ENCODE peak calls at places on chromosomes 3 and 15, in nine cellular contexts. One of them, this sample, is unnamed.

GRCh38 chr15:61811952-61812351 is 248.3 kb downstream of the VPS13C start:
- DNase-seq in hepatocyte: no peak
- DNase-seq in mammary epithelial cell: no peak
- DNase-seq in OCI-LY7: no peak
- DNase-seq in GM23338: no peak
- DNase-seq in IMR-90: no peak
- DNase-seq in GM12878: no peak
- DNase-seq in SK-N-SH: peak; percentile 35
- DNase-seq in fibroblast of lung: no peak
- DNase-seq in this sample: no peak

GRCh38 chr15:89776274-89777072 is at the start of gene MESP2:
- DNase-seq in hepatocyte: peak; percentile 92
- DNase-seq in mammary epithelial cell: peak; percentile 48
- DNase-seq in OCI-LY7: no peak
- DNase-seq in GM23338: peak; percentile 94
- DNase-seq in IMR-90: peak; percentile 65
- DNase-seq in GM12878: no peak
- DNase-seq in SK-N-SH: peak; percentile 94
- DNase-seq in fibroblast of lung: peak; percentile 69
- DNase-seq in this sample: peak; percentile 79

GRCh38 chr15:34708422-34708821 is 46.4 kb downstream of the GJD2 start:
- DNase-seq in hepatocyte: peak; percentile 66
- DNase-seq in mammary epithelial cell: peak; percentile 42
- DNase-seq in OCI-LY7: peak; percentile 13
- DNase-seq in GM23338: peak; percentile 81
- DNase-seq in IMR-90: peak; percentile 66
- DNase-seq in GM12878: no peak
- DNase-seq in SK-N-SH: peak; percentile 50
- DNase-seq in fibroblast of lung: peak; percentile 58
- DNase-seq in this sample: peak; percentile 47

GRCh38 chr15:73460662-73461061 is 17.7 kb downstream of the REC114 start:
- DNase-seq in hepatocyte: no peak
- DNase-seq in mammary epithelial cell: no peak
- DNase-seq in OCI-LY7: no peak
- DNase-seq in GM23338: no peak
- DNase-seq in IMR-90: no peak
- DNase-seq in GM12878: no peak
- DNase-seq in SK-N-SH: no peak
- DNase-seq in fibroblast of lung: no peak
- DNase-seq in this sample: no peak

GRCh38 chr3:195401959-195402358 is 40.9 kb downstream of the ACAP2 start:
- DNase-seq in hepatocyte: no peak
- DNase-seq in mammary epithelial cell: no peak
- DNase-seq in OCI-LY7: no peak
- DNase-seq in GM23338: no peak
- DNase-seq in IMR-90: no peak
- DNase-seq in GM12878: no peak
- DNase-seq in SK-N-SH: peak; percentile 24
- DNase-seq in fibroblast of lung: peak; percentile 58
- DNase-seq in this sample: no peak

GRCh38 chr3:34024447-34025240 is 226.2 kb downstream of the PDCD6IP start:
- DNase-seq in hepatocyte: no peak
- DNase-seq in mammary epithelial cell: peak; percentile 9
- DNase-seq in OCI-LY7: no peak
- DNase-seq in GM23338: no peak
- DNase-seq in IMR-90: no peak
- DNase-seq in GM12878: no peak
- DNase-seq in SK-N-SH: no peak
- DNase-seq in fibroblast of lung: no peak
- DNase-seq in this sample: no peak

GRCh38 chr3:15348246-15348645 is 15.9 kb upstream of the SH3BP5 start:
- DNase-seq in hepatocyte: no peak
- DNase-seq in mammary epithelial cell: no peak
- DNase-seq in OCI-LY7: no peak
- DNase-seq in GM23338: no peak
- DNase-seq in IMR-90: no peak
- DNase-seq in GM12878: no peak
- DNase-seq in SK-N-SH: no peak
- DNase-seq in fibroblast of lung: no peak
- DNase-seq in this sample: peak; percentile 27

GRCh38 chr3:15317164-15317477 is 15.3 kb downstream of the SH3BP5 start:
- DNase-seq in hepatocyte: no peak
- DNase-seq in mammary epithelial cell: no peak
- DNase-seq in OCI-LY7: no peak
- DNase-seq in GM23338: no peak
- DNase-seq in IMR-90: peak; percentile 57
- DNase-seq in GM12878: no peak
- DNase-seq in SK-N-SH: no peak
- DNase-seq in fibroblast of lung: peak; percentile 88
- DNase-seq in this sample: no peak

GRCh38 chr3:76728411-76728810 is 311.5 kb upstream of the ROBO2 start:
- DNase-seq in hepatocyte: no peak
- DNase-seq in mammary epithelial cell: no peak
- DNase-seq in OCI-LY7: no peak
- DNase-seq in GM23338: no peak
- DNase-seq in IMR-90: no peak
- DNase-seq in GM12878: no peak
- DNase-seq in SK-N-SH: no peak
- DNase-seq in fibroblast of lung: no peak
- DNase-seq in this sample: no peak

GRCh38 chr3:76726034-76726433 is 313.9 kb upstream of the ROBO2 start:
- DNase-seq in hepatocyte: no peak
- DNase-seq in mammary epithelial cell: no peak
- DNase-seq in OCI-LY7: no peak
- DNase-seq in GM23338: no peak
- DNase-seq in IMR-90: no peak
- DNase-seq in GM12878: no peak
- DNase-seq in SK-N-SH: no peak
- DNase-seq in fibroblast of lung: no peak
- DNase-seq in this sample: no peak

GRCh38 chr3:76724706-76725105 is 315.2 kb upstream of the ROBO2 start:
- DNase-seq in hepatocyte: peak; percentile 49
- DNase-seq in mammary epithelial cell: no peak
- DNase-seq in OCI-LY7: no peak
- DNase-seq in GM23338: no peak
- DNase-seq in IMR-90: no peak
- DNase-seq in GM12878: no peak
- DNase-seq in SK-N-SH: no peak
- DNase-seq in fibroblast of lung: no peak
- DNase-seq in this sample: no peak

GRCh38 chr3:76723366-76723765 is 316.5 kb upstream of the ROBO2 start:
- DNase-seq in hepatocyte: no peak
- DNase-seq in mammary epithelial cell: no peak
- DNase-seq in OCI-LY7: no peak
- DNase-seq in GM23338: peak; percentile 41
- DNase-seq in IMR-90: no peak
- DNase-seq in GM12878: no peak
- DNase-seq in SK-N-SH: no peak
- DNase-seq in fibroblast of lung: no peak
- DNase-seq in this sample: no peak

GRCh38 chr3:76724075-76724474 is 315.8 kb upstream of the ROBO2 start:
- DNase-seq in hepatocyte: no peak
- DNase-seq in mammary epithelial cell: no peak
- DNase-seq in OCI-LY7: no peak
- DNase-seq in GM23338: no peak
- DNase-seq in IMR-90: no peak
- DNase-seq in GM12878: no peak
- DNase-seq in SK-N-SH: no peak
- DNase-seq in fibroblast of lung: no peak
- DNase-seq in this sample: no peak
- TF ChIP-seq CTCF in hepatocyte: no peak
- TF ChIP-seq CTCF in mammary epithelial cell: no peak
- TF ChIP-seq CTCF in OCI-LY7: peak; percentile 17
- TF ChIP-seq CTCF in GM23338: peak; percentile 25
- TF ChIP-seq CTCF in IMR-90: no peak
- TF ChIP-seq CTCF in GM12878: no peak
- TF ChIP-seq CTCF in SK-N-SH: peak; percentile 16
- TF ChIP-seq CTCF in fibroblast of lung: no peak
- TF ChIP-seq CTCF in this sample: no peak

GRCh38 chr15:67074886-67075229 is 9.5 kb downstream of the SMAD3 start:
- DNase-seq in hepatocyte: no peak
- DNase-seq in mammary epithelial cell: no peak
- DNase-seq in OCI-LY7: no peak
- DNase-seq in GM23338: no peak
- DNase-seq in IMR-90: peak; percentile 24
- DNase-seq in GM12878: no peak
- DNase-seq in SK-N-SH: no peak
- DNase-seq in fibroblast of lung: no peak
- DNase-seq in this sample: no peak

GRCh38 chr15:67072951-67073350 is 7.5 kb downstream of the SMAD3 start:
- DNase-seq in hepatocyte: no peak
- DNase-seq in mammary epithelial cell: no peak
- DNase-seq in OCI-LY7: no peak
- DNase-seq in GM23338: no peak
- DNase-seq in IMR-90: peak; percentile 37
- DNase-seq in GM12878: no peak
- DNase-seq in SK-N-SH: no peak
- DNase-seq in fibroblast of lung: no peak
- DNase-seq in this sample: no peak

GRCh38 chr15:67077641-67078215 is 12.3 kb downstream of the SMAD3 start:
- DNase-seq in hepatocyte: no peak
- DNase-seq in mammary epithelial cell: no peak
- DNase-seq in OCI-LY7: peak; percentile 57
- DNase-seq in GM23338: no peak
- DNase-seq in IMR-90: no peak
- DNase-seq in GM12878: no peak
- DNase-seq in SK-N-SH: no peak
- DNase-seq in fibroblast of lung: no peak
- DNase-seq in this sample: no peak

GRCh38 chr15:67079361-67079760 is 14.0 kb downstream of the SMAD3 start:
- DNase-seq in hepatocyte: no peak
- DNase-seq in mammary epithelial cell: no peak
- DNase-seq in OCI-LY7: no peak
- DNase-seq in GM23338: no peak
- DNase-seq in IMR-90: peak; percentile 62
- DNase-seq in GM12878: no peak
- DNase-seq in SK-N-SH: no peak
- DNase-seq in fibroblast of lung: no peak
- DNase-seq in this sample: no peak

DNA sequence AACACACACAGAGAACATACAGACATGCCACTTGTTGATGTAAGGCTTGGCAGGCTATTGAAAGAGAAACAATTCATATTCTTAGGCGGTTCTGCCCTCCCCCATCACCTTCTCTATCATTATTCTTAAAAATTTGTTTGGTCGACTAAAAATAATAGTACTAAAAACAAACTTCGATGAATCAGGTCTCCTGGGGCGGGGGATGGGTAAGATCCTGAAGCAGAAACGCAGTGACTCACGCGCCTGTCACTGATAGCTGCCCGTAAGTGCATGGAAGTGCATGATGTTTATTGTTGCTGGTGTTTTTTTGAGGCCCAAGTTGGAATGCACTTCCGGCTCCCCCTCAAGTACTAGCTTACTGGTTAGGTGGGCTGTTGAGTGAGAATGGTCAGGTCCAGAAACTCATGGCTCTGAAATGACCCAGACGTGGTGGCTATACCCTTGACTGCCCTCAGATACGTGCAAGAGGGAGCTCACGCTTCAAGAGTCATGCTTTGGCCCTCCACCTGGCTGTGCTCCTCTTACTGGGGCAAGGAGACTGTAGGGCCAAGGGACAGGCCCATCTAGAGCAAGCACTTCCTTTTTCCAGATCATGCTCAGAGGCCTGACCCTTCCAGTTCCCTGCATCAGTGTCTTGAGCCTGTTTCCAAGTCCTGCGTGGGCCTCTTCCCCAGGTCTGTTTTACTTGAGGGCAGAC is 10.9 kb downstream of the SMAD3 start:
- DNase-seq in hepatocyte: no peak
- DNase-seq in mammary epithelial cell: peak; percentile 47
- DNase-seq in OCI-LY7: peak; percentile 85
- DNase-seq in GM23338: no peak
- DNase-seq in IMR-90: peak; percentile 93
- DNase-seq in GM12878: no peak
- DNase-seq in SK-N-SH: no peak
- DNase-seq in fibroblast of lung: peak; percentile 90
- DNase-seq in this sample: no peak
- H4K20me1 ChIP-seq in hepatocyte: peaks cover 71% of the 10 kb centered on the region
- H4K20me1 ChIP-seq in mammary epithelial cell: no peaks in the 10 kb centered on the region
- H4K20me1 ChIP-seq in OCI-LY7: no peaks in the 10 kb centered on the region
- H4K20me1 ChIP-seq in GM23338: peaks cover 8% of the 10 kb centered on the region
- H4K20me1 ChIP-seq in IMR-90: peaks cover 96% of the 10 kb centered on the region
- H4K20me1 ChIP-seq in GM12878: peaks cover 3% of the 10 kb centered on the region
- H4K20me1 ChIP-seq in SK-N-SH: peaks cover 77% of the 10 kb centered on the region
- H4K20me1 ChIP-seq in fibroblast of lung: peaks cover 5% of the 10 kb centered on the region
- H4K20me1 ChIP-seq in this sample: no peaks in the 10 kb centered on the region

GRCh38 chr3:138078901-138079344 is 36.5 kb downstream of the DZIP1L start:
- DNase-seq in hepatocyte: peak; percentile 49
- DNase-seq in mammary epithelial cell: peak; percentile 99
- DNase-seq in OCI-LY7: no peak
- DNase-seq in GM23338: no peak
- DNase-seq in IMR-90: peak; percentile 99
- DNase-seq in GM12878: no peak
- DNase-seq in SK-N-SH: no peak
- DNase-seq in fibroblast of lung: peak; percentile 97
- DNase-seq in this sample: no peak
- H3K36me3 ChIP-seq in hepatocyte: no peaks in the 10 kb centered on the region
- H3K36me3 ChIP-seq in mammary epithelial cell: no peaks in the 10 kb centered on the region
- H3K36me3 ChIP-seq in OCI-LY7: no peaks in the 10 kb centered on the region
- H3K36me3 ChIP-seq in GM23338: no peaks in the 10 kb centered on the region
- H3K36me3 ChIP-seq in IMR-90: peaks cover 21% of the 10 kb centered on the region
- H3K36me3 ChIP-seq in GM12878: no peaks in the 10 kb centered on the region
- H3K36me3 ChIP-seq in SK-N-SH: peaks cover 25% of the 10 kb centered on the region
- H3K36me3 ChIP-seq in fibroblast of lung: peaks cover 11% of the 10 kb centered on the region
- H3K36me3 ChIP-seq in this sample: no peaks in the 10 kb centered on the region

GRCh38 chr15:94001113-94001919 is 230.0 kb upstream of the MCTP2 start:
- DNase-seq in hepatocyte: no peak
- DNase-seq in mammary epithelial cell: no peak
- DNase-seq in OCI-LY7: no peak
- DNase-seq in GM23338: no peak
- DNase-seq in IMR-90: no peak
- DNase-seq in GM12878: no peak
- DNase-seq in SK-N-SH: no peak
- DNase-seq in fibroblast of lung: no peak
- DNase-seq in this sample: no peak

GRCh38 chr15:94004697-94005096 is 226.7 kb upstream of the MCTP2 start:
- DNase-seq in hepatocyte: peak; percentile 43
- DNase-seq in mammary epithelial cell: peak; percentile 56
- DNase-seq in OCI-LY7: no peak
- DNase-seq in GM23338: no peak
- DNase-seq in IMR-90: no peak
- DNase-seq in GM12878: no peak
- DNase-seq in SK-N-SH: no peak
- DNase-seq in fibroblast of lung: no peak
- DNase-seq in this sample: no peak

GRCh38 chr15:93997071-93997658 is 234.2 kb upstream of the MCTP2 start:
- DNase-seq in hepatocyte: peak; percentile 52
- DNase-seq in mammary epithelial cell: peak; percentile 11
- DNase-seq in OCI-LY7: peak; percentile 21
- DNase-seq in GM23338: peak; percentile 43
- DNase-seq in IMR-90: peak; percentile 4
- DNase-seq in GM12878: no peak
- DNase-seq in SK-N-SH: peak; percentile 41
- DNase-seq in fibroblast of lung: no peak
- DNase-seq in this sample: no peak

GRCh38 chr15:94002026-94002425 is 229.3 kb upstream of the MCTP2 start:
- DNase-seq in hepatocyte: no peak
- DNase-seq in mammary epithelial cell: no peak
- DNase-seq in OCI-LY7: no peak
- DNase-seq in GM23338: no peak
- DNase-seq in IMR-90: no peak
- DNase-seq in GM12878: no peak
- DNase-seq in SK-N-SH: no peak
- DNase-seq in fibroblast of lung: no peak
- DNase-seq in this sample: no peak

DNA sequence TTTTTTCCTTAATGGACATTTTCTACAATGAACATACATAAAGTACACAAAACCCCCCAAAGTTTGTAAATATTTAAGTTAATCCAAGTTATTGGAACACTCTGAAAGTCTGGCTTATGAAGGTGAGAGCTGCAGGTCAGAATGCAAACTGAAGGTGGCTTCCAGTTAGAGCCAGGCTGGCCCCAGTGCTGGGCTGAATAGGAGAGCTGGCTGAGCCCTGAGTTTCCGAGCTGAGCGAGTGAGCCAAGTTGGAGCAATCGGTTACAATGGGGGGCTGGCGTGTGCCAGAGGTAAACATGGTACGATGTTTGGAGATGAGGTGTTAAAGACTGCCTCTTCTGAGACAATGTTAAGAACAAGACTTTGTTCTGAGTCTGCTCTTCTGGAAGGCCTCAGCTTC is 230.8 kb upstream of the MCTP2 start:
- DNase-seq in hepatocyte: peak; percentile 19
- DNase-seq in mammary epithelial cell: no peak
- DNase-seq in OCI-LY7: no peak
- DNase-seq in GM23338: peak; percentile 43
- DNase-seq in IMR-90: no peak
- DNase-seq in GM12878: no peak
- DNase-seq in SK-N-SH: no peak
- DNase-seq in fibroblast of lung: no peak
- DNase-seq in this sample: no peak
- TF ChIP-seq CTCF in hepatocyte: no peak
- TF ChIP-seq CTCF in mammary epithelial cell: no peak
- TF ChIP-seq CTCF in OCI-LY7: no peak
- TF ChIP-seq CTCF in GM23338: no peak
- TF ChIP-seq CTCF in IMR-90: no peak
- TF ChIP-seq CTCF in GM12878: no peak
- TF ChIP-seq CTCF in SK-N-SH: no peak
- TF ChIP-seq CTCF in fibroblast of lung: no peak
- TF ChIP-seq CTCF in this sample: no peak